ENCODE peak calls at places on chromosomes 3 and 15, in five cellular contexts. G is adrenal gland, W is uterus, P is BE2C, L is psoas muscle. F is an unnamed sample. For H3K27me3, the result is how much of the 10 kb centered on the place peaks cover.

GRCh38 chr3:182212479-182213076 is 500.9 kb downstream of the SOX2 start:
- DNase-seq in G (peak), L (peak), W (peak), P (peak), F (no peak)

GRCh38 chr3:186052096-186052495 is 56.8 kb downstream of the ETV5 start:
- DNase-seq in P (no peak), L (no peak), W (no peak), G (no peak), F (no peak)

GRCh38 chr15:101410612-101411011 is 78.9 kb downstream of the PCSK6 start:
- DNase-seq in G (no peak), W (no peak), P (no peak), L (no peak), F (no peak)

GRCh38 chr15:28935316-28935715 is 49.5 kb downstream of the APBA2 start:
- DNase-seq in L (no peak), G (no peak), P (peak), W (no peak), F (no peak)

GRCh38 chr3:181040030-181040429 is 50.5 kb upstream of the DNAJC19 start:
- DNase-seq in G (no peak), P (no peak), L (no peak), W (no peak), F (no peak)

GRCh38 chr3:129016366-129016724 is 15.2 kb downstream of the EFCC1 start:
- DNase-seq in G (no peak), P (peak), W (no peak), L (no peak), F (peak)

GRCh38 chr3:114155370-114155821 is 23.5 kb downstream of the DRD3 start:
- DNase-seq in P (peak), W (no peak), L (no peak), G (peak), F (peak)

GRCh38 chr3:58375209-58375608 is 42.5 kb downstream of the PXK start:
- DNase-seq in P (no peak), W (no peak), G (no peak), L (no peak), F (no peak)

GRCh38 chr3:128051459-128051836 is 789 bp upstream of the SEC61A1 start:
- DNase-seq in W (no peak), L (no peak), P (no peak), G (no peak), F (peak)

GRCh38 chr3:188274249-188274915 is 120.4 kb downstream of the LPP start:
- DNase-seq in W (peak), P (no peak), G (no peak), L (no peak), F (no peak)

GRCh38 chr3:31405515-31405914 is 127.2 kb upstream of the STT3B start:
- DNase-seq in W (no peak), G (no peak), L (no peak), P (no peak), F (no peak)

GRCh38 chr15:57298204-57298603 is 78.1 kb upstream of the CGNL1 start:
- DNase-seq in G (no peak), P (no peak), L (no peak), W (no peak), F (no peak)

GRCh38 chr3:136567599-136568188 is 184.5 kb downstream of the STAG1 start:
- DNase-seq in W (no peak), L (no peak), G (no peak), P (no peak), F (no peak)

GRCh38 chr15:63870403-63871209 is 36.9 kb upstream of the HERC1 start:
- DNase-seq in L (peak), P (no peak), W (no peak), G (peak), F (no peak)

GRCh38 chr3:116929534-116930222 is 220.1 kb downstream of the TUSC7 start:
- DNase-seq in W (no peak), G (peak), L (no peak), P (peak), F (no peak)

GRCh38 chr3:102206506-102207145 is 228.2 kb upstream of the ZPLD1 start:
- DNase-seq in W (peak), G (peak), P (no peak), L (peak), F (no peak)

GRCh38 chr15:41066516-41066915 is 49.6 kb downstream of the INO80 start:
- DNase-seq in P (no peak), L (no peak), G (no peak), W (no peak), F (no peak)

GRCh38 chr3:2137651-2138050 is 39.0 kb downstream of the CNTN4 start:
- DNase-seq in W (no peak), G (no peak), L (no peak), P (no peak), F (no peak)

GRCh38 chr15:74025436-74025835 is 30.9 kb downstream of the PML start:
- DNase-seq in W (no peak), G (no peak), L (no peak), P (no peak), F (no peak)

GRCh38 chr15:60616147-60616546 is 137.2 kb upstream of the ICE2 start:
- DNase-seq in W (no peak), L (no peak), P (no peak), G (no peak), F (no peak)

GRCh38 chr15:60612400-60613048 is 133.6 kb upstream of the ICE2 start:
- DNase-seq in L (no peak), P (no peak), G (no peak), W (no peak), F (no peak)

GRCh38 chr15:60614028-60614427 is 135.1 kb upstream of the ICE2 start:
- DNase-seq in W (no peak), L (no peak), G (no peak), P (no peak), F (no peak)

GRCh38 chr15:60616628-60617027 is 137.7 kb upstream of the ICE2 start:
- DNase-seq in P (no peak), L (no peak), W (no peak), G (no peak), F (no peak)

GRCh38 chr15:60614862-60615771 is 136.2 kb upstream of the ICE2 start:
- DNase-seq in L (no peak), P (no peak), G (no peak), W (no peak), F (peak)
- TF ChIP-seq CTCF in L (no peak), P (no peak), G (no peak), W (no peak), F (peak)

DNA sequence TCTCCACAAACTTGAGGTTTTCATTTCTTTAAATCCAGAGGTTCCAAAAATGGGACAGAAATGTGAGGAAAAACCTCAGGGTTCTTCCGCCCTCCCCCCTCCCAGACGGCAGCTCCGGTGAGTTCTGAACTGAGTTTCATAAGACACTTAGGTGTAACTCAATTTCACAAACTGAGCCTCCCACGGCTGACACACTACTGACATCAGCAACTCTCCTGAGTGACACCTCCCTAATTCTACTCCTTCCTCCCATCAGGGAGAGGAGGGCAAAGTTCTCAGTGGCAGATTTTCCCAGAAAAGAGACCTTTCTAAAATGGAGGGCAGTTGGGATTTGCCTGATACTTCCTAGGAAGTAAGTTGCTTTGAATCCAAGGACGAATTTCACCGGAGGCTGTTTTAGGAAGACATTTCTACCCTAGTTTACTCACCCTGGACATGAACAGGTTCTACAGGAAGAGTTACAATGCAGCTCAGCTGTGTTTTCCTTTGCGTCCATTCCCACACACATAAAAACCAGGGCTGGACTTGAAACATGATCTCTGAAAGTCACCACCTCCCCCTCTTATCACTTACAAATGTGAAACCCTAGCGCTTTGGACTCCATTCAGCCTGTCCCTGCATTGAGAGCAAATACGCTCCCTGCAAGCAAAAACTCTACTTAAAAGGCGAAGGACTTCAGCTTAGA is 78.1 kb upstream of the LMOD3 start:
- DNase-seq in G (peak), W (peak), P (no peak), L (no peak), F (no peak)
- H3K27me3 ChIP-seq in G (under half), W (under half), P (under half), L (under half), F (under half)

DNA sequence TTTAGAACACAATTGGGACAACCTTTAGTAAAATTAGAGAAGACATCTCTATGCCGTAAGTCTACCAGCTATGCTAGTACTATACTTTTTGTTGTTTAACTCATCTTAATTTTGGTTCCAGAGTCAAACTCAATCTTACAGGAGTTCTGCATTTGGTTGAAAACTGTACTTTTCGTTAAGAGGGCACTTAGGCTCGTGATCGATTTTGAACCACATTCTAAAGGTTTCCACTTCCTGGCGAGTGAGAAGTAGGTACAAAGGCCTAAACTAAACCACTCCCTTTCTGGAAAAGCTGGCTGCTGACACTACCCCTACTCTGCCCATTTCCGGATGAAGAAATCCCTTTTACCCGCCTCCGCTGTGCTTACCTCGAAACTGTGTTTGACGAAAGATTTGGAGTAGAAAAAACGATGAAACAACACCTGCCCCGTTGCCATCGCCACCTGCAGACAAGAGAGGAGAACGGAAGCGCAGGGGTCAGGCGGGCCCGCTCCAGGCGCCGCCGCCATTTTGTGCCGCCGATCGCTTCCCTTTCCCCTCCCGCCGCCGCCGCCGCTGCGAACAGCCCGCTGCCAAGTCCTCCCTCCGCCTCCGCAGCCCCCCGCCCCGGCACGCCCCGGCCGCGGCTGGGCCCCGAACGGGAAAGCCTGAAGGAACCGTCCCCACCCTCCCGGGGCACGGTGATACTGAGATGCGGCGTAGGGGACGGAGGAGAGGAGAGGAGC is 748 bp downstream of the CCNL1 start:
- DNase-seq in G (peak), W (peak), P (peak), L (peak), F (peak)
- TF ChIP-seq CTCF in G (no peak), W (no peak), P (peak), L (peak), F (peak)

GRCh38 chr3:45830121-45830520 is 11.8 kb downstream of the LZTFL1 start:
- DNase-seq in P (no peak), L (no peak), W (no peak), G (no peak), F (no peak)
- H3K27me3 ChIP-seq in P (under half), L (under half), W (under half), G (under half), F (under half)

GRCh38 chr15:78317145-78317836 is 17.9 kb upstream of the SKIC8 start:
- DNase-seq in L (no peak), W (no peak), G (no peak), P (peak), F (peak)
- TF ChIP-seq CTCF in L (no peak), W (no peak), G (no peak), P (peak), F (peak)

DNA sequence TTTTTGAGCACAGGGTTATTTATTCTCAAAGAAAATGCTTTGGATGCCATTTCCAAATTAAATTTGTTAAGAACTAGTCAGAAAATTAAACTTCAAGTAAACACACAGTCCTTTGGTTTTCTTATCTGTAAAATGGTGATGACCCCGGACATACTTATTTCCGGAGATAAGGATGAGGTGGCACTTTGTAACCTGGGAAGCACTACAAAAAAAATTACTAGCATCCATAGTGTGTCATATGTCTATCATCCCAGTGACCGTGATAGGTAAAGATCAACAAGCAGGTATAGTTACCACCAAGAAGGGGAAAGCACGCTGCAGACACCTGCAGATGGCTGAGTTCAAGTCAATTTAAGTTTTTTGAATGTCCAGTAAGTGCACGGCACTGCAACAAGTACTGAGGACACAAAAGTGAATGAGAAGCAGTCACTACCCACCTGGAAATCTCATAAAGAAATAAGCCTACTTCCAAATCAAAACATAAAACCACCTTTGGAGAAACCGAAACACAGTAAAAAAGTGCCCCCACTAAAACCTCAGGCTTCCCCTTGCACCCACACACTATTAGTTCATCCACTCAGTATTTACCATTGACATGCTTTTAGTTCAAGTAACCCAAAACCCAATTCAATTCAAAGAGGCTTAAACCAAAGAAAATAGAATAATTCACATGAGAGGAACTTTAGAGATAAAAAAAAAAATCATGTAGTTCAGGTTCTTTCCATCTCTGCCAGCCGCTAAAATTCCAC is 24.6 kb downstream of the SEMA5B start:
- DNase-seq in P (no peak), G (no peak), W (no peak), L (no peak), F (no peak)
- H3K27me3 ChIP-seq in P (under half), G (under half), W (under half), L (under half), F (under half)

GRCh38 chr15:39312984-39313383 is 267.9 kb upstream of the THBS1 start:
- DNase-seq in L (no peak), P (no peak), G (peak), W (no peak), F (peak)

GRCh38 chr15:39313881-39314280 is 267.0 kb upstream of the THBS1 start:
- DNase-seq in G (no peak), P (no peak), L (no peak), W (no peak), F (no peak)

GRCh38 chr15:39310633-39311032 is 270.2 kb upstream of the THBS1 start:
- DNase-seq in L (no peak), P (no peak), W (no peak), G (no peak), F (no peak)

GRCh38 chr15:39315200-39315599 is 265.7 kb upstream of the THBS1 start:
- DNase-seq in W (no peak), G (no peak), L (no peak), P (no peak), F (no peak)

DNA sequence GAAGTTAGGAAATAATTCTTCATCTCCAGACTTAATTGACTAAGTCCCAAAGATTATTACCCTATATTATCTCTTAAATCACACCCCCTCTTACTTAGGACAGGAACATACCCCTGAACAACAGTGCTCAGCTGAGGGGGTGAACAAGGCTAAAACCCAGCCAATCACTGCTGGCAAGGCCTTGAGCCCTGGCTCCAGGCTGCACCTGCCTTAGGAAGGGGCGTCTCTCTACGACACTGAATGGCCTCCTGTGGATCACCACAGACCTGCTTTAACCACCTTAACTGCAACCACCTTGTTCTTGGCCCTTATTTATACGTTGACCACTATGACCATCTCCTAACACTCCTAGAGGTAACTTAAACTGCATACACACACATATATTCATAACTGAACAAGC is 267.4 kb upstream of the THBS1 start:
- DNase-seq in W (no peak), G (no peak), P (no peak), L (no peak), F (no peak)
- TF ChIP-seq CTCF in W (no peak), G (no peak), P (no peak), L (no peak), F (no peak)

GRCh38 chr15:60589728-60590127 is 110.8 kb upstream of the ICE2 start:
- DNase-seq in W (no peak), L (no peak), G (no peak), P (no peak), F (no peak)

GRCh38 chr15:60592386-60593339 is 113.7 kb upstream of the ICE2 start:
- DNase-seq in G (peak), W (peak), L (peak), P (peak), F (peak)

GRCh38 chr15:60590935-60591490 is 112.1 kb upstream of the ICE2 start:
- DNase-seq in G (peak), L (peak), W (peak), P (peak), F (peak)

GRCh38 chr15:60591491-60592385 is 112.8 kb upstream of the ICE2 start:
- DNase-seq in L (peak), G (peak), W (peak), P (peak), F (no peak)

DNA sequence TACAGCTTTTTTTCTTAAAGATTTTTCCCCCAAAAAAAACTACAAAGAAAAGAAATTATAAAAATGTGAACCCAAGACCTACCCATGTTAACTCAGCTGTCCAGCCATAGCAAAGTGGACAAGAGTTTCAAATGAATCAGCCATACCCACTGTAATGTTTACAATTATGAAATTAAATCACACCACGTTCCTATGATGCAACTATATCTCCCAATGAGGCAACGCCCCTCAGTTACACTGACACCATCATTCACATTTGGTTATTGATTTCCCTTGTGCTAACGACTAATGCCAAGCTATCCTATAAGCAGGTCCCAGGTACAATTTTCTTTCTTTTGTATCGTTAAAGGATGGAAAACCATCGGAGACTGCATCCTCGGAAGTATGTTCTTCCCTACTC is 115.1 kb upstream of the ICE2 start:
- DNase-seq in P (no peak), W (no peak), G (no peak), L (no peak), F (no peak)
- H3K27me3 ChIP-seq in P (under half), W (under half), G (under half), L (under half), F (under half)

DNA sequence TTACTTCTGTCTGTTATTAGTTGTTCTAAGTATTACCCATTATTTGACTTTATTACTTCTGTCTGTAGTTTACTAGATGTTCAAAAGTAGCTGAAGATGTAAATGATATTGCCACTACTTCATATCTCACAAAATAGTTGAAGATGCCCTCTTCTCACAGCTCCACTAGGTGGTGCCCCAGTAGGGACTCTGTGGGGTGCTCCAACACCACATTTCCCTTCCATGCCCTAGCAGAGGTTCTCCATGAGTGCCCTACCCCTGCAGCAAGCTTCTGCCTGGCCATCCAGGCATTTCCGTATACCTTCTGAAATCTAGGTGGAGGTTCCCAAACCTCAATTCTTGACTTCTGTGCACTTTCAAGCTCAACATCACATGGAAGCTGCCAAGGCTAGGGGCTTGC is 80.8 kb downstream of the KCNH8 start:
- DNase-seq in L (no peak), W (no peak), G (no peak), P (no peak), F (no peak)
- TF ChIP-seq CTCF in L (no peak), W (no peak), G (no peak), P (peak), F (no peak)